ENCODE peak calls at places on chromosome 18, in eight cellular contexts. B is spleen, E is HL-60, L is GM12878, R is GM23338, T is suprapubic skin, V is K562, U is breast epithelium. P is an unnamed sample.

GRCh38 chr18:77133051-77133919 is 702 bp upstream of the MBP start:
- DNase-seq in E (peak), V (no peak), T (peak), B (peak), L (no peak), R (peak), U (peak), P (peak)

GRCh38 chr18:5779922-5780321 is 115.4 kb downstream of the TMEM200C start:
- DNase-seq in R (no peak), B (no peak), V (no peak), E (no peak), T (no peak), U (no peak), L (no peak), P (no peak)

GRCh38 chr18:22601481-22601880 is 183.8 kb upstream of the CTAGE1 start:
- DNase-seq in B (no peak), V (no peak), E (no peak), L (no peak), R (no peak), T (no peak), U (no peak), P (no peak)

GRCh38 chr18:34659579-34660517 is 50.2 kb upstream of the DTNA start:
- DNase-seq in E (peak), V (no peak), L (no peak), R (peak), B (peak), T (peak), U (peak), P (peak)

GRCh38 chr18:62713651-62714247 is 1.6 kb upstream of the PHLPP1 start:
- DNase-seq in L (no peak), B (peak), R (peak), T (no peak), E (no peak), U (no peak), V (no peak), P (no peak)

GRCh38 chr18:21682276-21683051 is 22.1 kb downstream of the ABHD3 start:
- DNase-seq in U (no peak), E (peak), R (peak), T (no peak), L (peak), B (no peak), V (no peak), P (no peak)

GRCh38 chr18:59268722-59269562 is 4.3 kb downstream of the RAX start:
- DNase-seq in B (peak), T (no peak), V (peak), E (no peak), R (peak), U (no peak), L (no peak), P (no peak)

GRCh38 chr18:37465922-37466321 is 99.7 kb downstream of the CELF4 start:
- DNase-seq in T (no peak), L (no peak), B (no peak), U (no peak), R (no peak), E (no peak), V (no peak), P (no peak)

GRCh38 chr18:40949138-40949949 is 1005.7 kb upstream of the PIK3C3 start:
- DNase-seq in B (peak), T (no peak), E (no peak), U (no peak), L (no peak), R (no peak), V (no peak), P (no peak)

DNA sequence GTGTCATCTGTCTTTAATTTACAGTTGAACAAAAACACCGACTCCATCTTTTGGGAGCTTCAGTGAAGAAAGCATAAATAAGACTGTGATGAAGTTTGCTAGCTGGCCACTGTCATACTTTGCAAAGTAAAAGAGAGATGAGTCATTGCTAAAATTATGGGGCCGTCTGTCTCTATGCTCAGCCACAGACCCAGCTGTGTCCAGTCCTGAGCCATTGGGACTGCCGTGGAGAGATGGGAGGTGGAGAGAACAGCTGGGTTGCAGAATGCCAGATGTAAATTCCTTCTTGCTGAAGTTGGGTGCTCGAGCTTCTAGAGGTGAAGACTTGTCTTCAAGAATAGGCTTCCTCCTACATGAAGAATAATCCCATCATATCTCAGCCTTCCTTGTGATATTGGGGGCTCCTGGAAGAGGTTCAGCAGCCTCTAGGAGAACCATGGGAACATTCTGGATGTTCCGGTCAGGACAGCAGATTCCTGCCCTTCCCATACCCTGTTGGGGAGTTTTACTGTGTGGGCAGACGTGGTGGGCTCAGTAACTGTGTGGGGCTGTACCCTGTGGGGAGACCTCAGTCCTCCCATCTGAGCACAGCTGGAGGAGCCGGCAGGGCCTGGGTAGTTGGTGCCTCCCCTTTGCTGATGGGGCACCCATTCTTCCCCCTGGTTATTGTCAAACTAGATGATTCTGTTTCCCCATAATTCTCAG is 71.1 kb downstream of the LDLRAD4 start:
- DNase-seq in L (no peak), E (no peak), B (no peak), V (no peak), U (no peak), T (no peak), R (no peak), P (no peak)
- H3K4me3 ChIP-seq in L (no peak), E (no peak), B (no peak), V (no peak), U (no peak), T (no peak), R (no peak), P (no peak)

GRCh38 chr18:49645836-49646235 is 84.0 kb downstream of the LIPG start:
- DNase-seq in U (peak), T (peak), R (peak), E (no peak), V (no peak), B (peak), L (no peak), P (peak)
- TF ChIP-seq POLR2AphosphoS5 in U (peak), T (peak), R (no peak), E (no peak), V (no peak), B (no peak), L (no peak), P (no peak)

DNA sequence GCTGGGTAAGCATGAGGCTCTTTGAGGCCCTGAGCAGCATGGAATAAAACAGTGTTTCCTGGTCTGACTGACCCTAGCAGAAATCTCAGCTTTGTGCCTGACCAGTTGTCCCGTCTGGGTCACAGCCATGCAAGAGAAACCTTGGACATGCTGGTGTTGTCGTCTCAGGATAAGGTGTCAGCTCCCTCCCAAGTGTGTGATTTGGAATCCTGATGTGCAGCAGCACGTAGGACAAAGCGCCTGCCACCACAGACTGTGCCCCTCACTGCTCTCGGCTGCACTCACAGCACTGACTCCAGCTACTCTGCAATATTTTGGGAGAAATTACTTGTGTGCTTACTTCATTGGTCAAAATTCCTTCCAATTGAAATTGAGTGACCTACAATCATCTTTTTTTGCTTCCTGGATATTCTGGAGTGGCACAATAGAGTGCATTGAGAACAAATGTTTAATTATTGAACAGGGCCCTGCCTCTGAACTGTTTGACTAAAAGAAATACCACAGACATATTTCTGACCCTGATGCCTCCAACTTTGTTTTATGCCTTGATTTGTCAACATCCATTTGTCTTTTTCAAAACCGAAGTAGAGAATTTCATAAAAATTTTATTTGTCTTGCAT is 352.4 kb downstream of the SOCS6 start:
- DNase-seq in E (no peak), L (no peak), V (no peak), R (no peak), T (no peak), U (no peak), B (no peak), P (no peak)
- H3K4me3 ChIP-seq in E (no peak), L (no peak), V (no peak), R (no peak), T (no peak), U (no peak), B (no peak), P (no peak)

GRCh38 chr18:57743008-57743407 is 60.1 kb downstream of the ATP8B1 start:
- DNase-seq in V (no peak), R (no peak), E (no peak), U (no peak), T (no peak), L (no peak), B (no peak), P (no peak)

GRCh38 chr18:57733861-57734260 is 69.3 kb downstream of the ATP8B1 start:
- DNase-seq in R (no peak), U (no peak), L (no peak), B (no peak), E (no peak), V (no peak), T (no peak), P (no peak)

GRCh38 chr18:57741273-57741672 is 61.8 kb downstream of the ATP8B1 start:
- DNase-seq in T (no peak), L (no peak), B (no peak), V (no peak), E (no peak), U (no peak), R (no peak), P (no peak)

GRCh38 chr18:57738078-57738477 is 65.0 kb downstream of the ATP8B1 start:
- DNase-seq in V (no peak), B (no peak), U (no peak), T (no peak), R (no peak), L (no peak), E (no peak), P (no peak)

GRCh38 chr18:57737661-57738060 is 65.5 kb downstream of the ATP8B1 start:
- DNase-seq in U (peak), E (peak), T (peak), R (no peak), V (no peak), B (no peak), L (no peak), P (peak)
- TF ChIP-seq POLR2AphosphoS5 in U (peak), E (peak), T (peak), R (no peak), V (no peak), B (no peak), L (no peak), P (peak)

GRCh38 chr18:48928787-48929186 is 22.0 kb downstream of the SMAD7 start:
- DNase-seq in T (no peak), E (no peak), B (peak), V (no peak), R (no peak), U (no peak), L (peak), P (peak)
- H3K4me3 ChIP-seq in T (no peak), E (no peak), B (no peak), V (no peak), R (no peak), U (peak), L (peak), P (no peak)

DNA sequence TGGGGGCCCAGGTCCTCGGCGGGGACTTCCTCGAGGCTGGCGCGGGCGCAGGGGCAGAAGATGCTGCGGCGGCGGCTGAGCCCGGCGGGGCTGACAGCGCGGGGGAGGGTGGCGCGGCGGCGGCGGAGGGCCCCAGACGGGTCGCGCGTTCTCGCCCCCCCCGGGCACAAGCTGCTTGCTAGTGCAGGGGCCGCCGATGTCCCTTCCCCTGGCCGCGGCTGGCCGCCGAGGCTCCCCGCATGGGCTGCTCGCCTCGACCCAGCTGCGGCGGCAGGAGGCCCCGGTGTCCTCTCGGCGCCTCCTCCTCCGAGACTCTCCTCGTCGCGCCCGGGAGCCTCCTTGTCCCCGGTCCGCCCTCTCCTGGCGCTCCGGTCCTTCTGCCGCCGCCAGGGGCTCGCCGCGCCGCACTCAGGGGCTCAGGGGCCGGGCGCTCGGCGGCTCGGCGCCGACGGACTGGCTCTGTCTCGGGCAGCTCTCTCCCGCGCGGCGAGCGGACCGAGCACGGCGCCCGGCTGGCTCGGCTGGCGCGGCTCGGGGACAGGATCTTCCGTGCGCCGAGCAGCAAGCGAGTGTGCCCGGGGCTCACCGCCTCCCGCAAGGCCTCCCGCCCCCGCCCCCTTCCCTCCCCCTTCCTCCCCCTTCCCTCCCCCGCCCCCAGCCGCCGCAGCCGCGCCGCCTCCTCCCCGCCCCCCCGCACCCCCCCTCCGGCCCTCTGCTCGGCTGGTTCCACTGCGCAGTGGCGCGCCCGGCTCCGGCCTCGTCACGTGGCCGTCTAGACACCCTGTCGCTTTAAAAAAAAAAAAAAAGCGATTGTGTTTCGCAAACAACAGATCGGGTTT is 902 bp upstream of the SMAD7 start:
- DNase-seq in R (peak), U (peak), V (peak), B (peak), L (no peak), E (peak), T (no peak), P (peak)
- TF ChIP-seq POLR2AphosphoS5 in R (peak), U (peak), V (no peak), B (peak), L (peak), E (no peak), T (no peak), P (peak)

GRCh38 chr18:55309249-55309648 is 278.7 kb downstream of the TCF4 start:
- DNase-seq in V (no peak), T (no peak), R (peak), L (no peak), E (no peak), B (no peak), U (no peak), P (no peak)

GRCh38 chr18:55314031-55314430 is 274.0 kb downstream of the TCF4 start:
- DNase-seq in B (no peak), L (no peak), T (no peak), U (no peak), R (peak), V (no peak), E (no peak), P (no peak)

GRCh38 chr18:55310044-55310676 is 277.8 kb downstream of the TCF4 start:
- DNase-seq in V (no peak), B (no peak), T (no peak), E (no peak), R (no peak), L (no peak), U (no peak), P (no peak)

GRCh38 chr18:55307505-55307904 is 280.5 kb downstream of the TCF4 start:
- DNase-seq in V (no peak), L (no peak), E (no peak), T (no peak), U (no peak), R (no peak), B (no peak), P (no peak)

GRCh38 chr18:55310863-55311262 is 277.1 kb downstream of the TCF4 start:
- DNase-seq in L (no peak), T (no peak), U (no peak), V (no peak), R (no peak), B (no peak), E (no peak), P (no peak)
- H3K4me3 ChIP-seq in L (peak), T (no peak), U (no peak), V (no peak), R (no peak), B (no peak), E (no peak), P (no peak)

GRCh38 chr18:78430171-78430857 is 549.3 kb upstream of the SALL3 start:
- DNase-seq in L (no peak), E (no peak), T (no peak), B (peak), V (no peak), U (no peak), R (no peak), P (no peak)

GRCh38 chr18:78431606-78432005 is 548.0 kb upstream of the SALL3 start:
- DNase-seq in V (no peak), U (no peak), T (no peak), L (no peak), E (no peak), R (no peak), B (peak), P (no peak)

DNA sequence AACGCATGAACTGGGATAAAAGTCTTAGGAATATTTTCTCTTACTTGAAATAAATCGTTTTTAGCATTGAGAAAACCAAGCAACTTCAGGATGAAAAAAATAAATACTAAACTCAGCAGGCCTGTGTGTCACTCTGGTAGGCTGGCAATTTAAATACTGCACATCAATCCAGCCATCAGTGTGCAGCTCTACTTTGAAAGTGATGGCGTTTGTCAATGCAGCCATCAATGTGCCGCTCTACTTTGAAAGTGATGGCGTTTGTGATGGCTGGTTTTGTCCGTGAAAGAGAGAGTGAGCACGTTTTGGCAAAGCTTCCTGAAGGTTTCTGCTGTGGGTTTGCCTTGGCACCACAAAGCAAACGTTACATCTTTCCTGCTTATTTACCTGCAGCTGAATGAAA is 543.5 kb upstream of the SALL3 start:
- DNase-seq in B (no peak), V (no peak), E (no peak), R (no peak), T (no peak), L (no peak), U (no peak), P (no peak)
- TF ChIP-seq POLR2AphosphoS5 in B (no peak), V (no peak), E (no peak), R (no peak), T (no peak), L (no peak), U (no peak), P (no peak)

P was measured in transverse colon.